ENCODE peak calls at places on chromosomes 16 and 17, in six cellular contexts. Z is kidney epithelial cell, R is endothelial cell, O is COR-L47, G is upper lobe of right lung, M is GM19239. T is an unnamed sample.
A peak's percentile ranks its signal among the peaks of the same experiment; 100 is the strongest.

GRCh38 chr16:89137666-89138512 is 33.7 kb upstream of the CDH15 start:
- DNase-seq in G (peak; percentile 51), R (no peak), Z (no peak), M (no peak), O (no peak), T (no peak)

GRCh38 chr16:2843526-2843925 is 13.4 kb downstream of the ZG16B start:
- DNase-seq in Z (no peak), G (no peak), R (no peak), O (no peak), M (no peak), T (no peak)

GRCh38 chr17:47267354-47267828 is 13.8 kb downstream of the ITGB3 start:
- DNase-seq in G (no peak), O (no peak), Z (peak; percentile 97), R (no peak), M (no peak), T (no peak)

GRCh38 chr17:78525511-78526160 is 51.6 kb downstream of the DNAH17 start:
- DNase-seq in G (peak; percentile 55), O (no peak), R (no peak), M (no peak), Z (no peak), T (no peak)

GRCh38 chr17:41464173-41464572 is 3.0 kb downstream of the KRT32 start:
- DNase-seq in Z (no peak), G (no peak), R (no peak), M (no peak), O (no peak), T (no peak)

GRCh38 chr16:27112093-27112811 is 45.5 kb downstream of the C16orf82 start:
- DNase-seq in R (no peak), M (no peak), G (no peak), O (no peak), Z (no peak), T (no peak)

GRCh38 chr17:78723001-78723796 is 58.9 kb downstream of the CYTH1 start:
- DNase-seq in O (peak; percentile 76), G (no peak), R (peak; percentile 58), Z (no peak), M (no peak), T (no peak)

GRCh38 chr17:19016297-19016696 is 11.7 kb upstream of the FAM83G start:
- DNase-seq in G (peak; percentile 44), O (no peak), Z (no peak), R (no peak), M (no peak), T (no peak)

GRCh38 chr17:27466748-27467375 is 10.6 kb downstream of the KSR1 start:
- DNase-seq in R (peak; percentile 28), G (peak; percentile 73), O (no peak), M (peak; percentile 37), Z (no peak), T (peak; percentile 71)